ENCODE peak calls at places on chromosomes 2 and 18, in seven cellular contexts. H, N, B, M, J, V and L are unnamed samples.
A peak's percentile ranks its signal among the peaks of the same experiment; 100 is the strongest.

GRCh38 chr2:191048073-191048472 is 34.1 kb upstream of the STAT1 start:
- DNase-seq in B (no peak), H (no peak), V (no peak), M (peak; percentile 41), N (peak; percentile 69), J (no peak), L (no peak)

GRCh38 chr2:42787788-42788477 is 4.5 kb downstream of the HAAO start:
- DNase-seq in M (no peak), N (no peak), J (no peak), V (peak; percentile 40), H (no peak), B (no peak), L (no peak)

GRCh38 chr2:88739985-88740600 is 48.6 kb downstream of the RPIA start:
- DNase-seq in M (peak; percentile 73), B (peak; percentile 92), H (peak; percentile 76), N (peak; percentile 78), J (peak; percentile 45), V (peak; percentile 68), L (peak; percentile 81)

GRCh38 chr2:13919981-13920382 is 712.5 kb upstream of the LRATD1 start:
- DNase-seq in B (no peak), V (no peak), H (no peak), M (peak; percentile 5), N (no peak), J (no peak), L (no peak)

GRCh38 chr2:158967731-158968395 is 577 bp upstream of the TANC1 start:
- DNase-seq in H (no peak), M (peak; percentile 81), V (no peak), N (peak; percentile 52), J (no peak), B (peak; percentile 60), L (no peak)

GRCh38 chr2:29309090-29310054 is 194.2 kb downstream of the CLIP4 start:
- DNase-seq in V (peak; percentile 71), B (peak; percentile 78), H (peak; percentile 42), J (no peak), M (peak; percentile 60), N (peak; percentile 75), L (peak; percentile 72)

GRCh38 chr2:74304332-74305148 is 38.7 kb downstream of the SLC4A5 start:
- DNase-seq in J (no peak), H (no peak), V (peak; percentile 30), N (no peak), B (no peak), M (no peak), L (no peak)

GRCh38 chr2:232204457-232204931 is 174.1 kb upstream of the ALPP start:
- DNase-seq in J (no peak), N (no peak), H (no peak), V (no peak), M (peak; percentile 81), B (no peak), L (no peak)

GRCh38 chr2:168246483-168247340 is 683 bp downstream of the STK39 start:
- DNase-seq in J (peak; percentile 74), V (peak; percentile 42), B (peak; percentile 68), M (peak; percentile 70), H (peak; percentile 74), N (peak; percentile 68), L (peak; percentile 76)

GRCh38 chr18:11607897-11608296 is 1.5 kb upstream of the SLC35G4 start:
- DNase-seq in B (no peak), V (no peak), N (no peak), H (no peak), M (no peak), J (no peak), L (no peak)

GRCh38 chr2:240851078-240851861 is 17.4 kb upstream of the AGXT start:
- DNase-seq in N (peak; percentile 81), V (peak; percentile 89), J (peak; percentile 73), H (peak; percentile 73), B (peak; percentile 90), M (peak; percentile 74), L (peak; percentile 87)

GRCh38 chr2:189797902-189798301 is 13.7 kb downstream of the PMS1 start:
- DNase-seq in H (no peak), M (no peak), B (no peak), V (no peak), J (no peak), N (no peak), L (no peak)

GRCh38 chr2:112031916-112032582 is 23.0 kb upstream of the TMEM87B start:
- DNase-seq in V (no peak), N (no peak), M (no peak), B (peak; percentile 78), H (no peak), J (no peak), L (no peak)

GRCh38 chr2:141968377-141968920 is 162.4 kb downstream of the LRP1B start:
- DNase-seq in H (no peak), J (no peak), V (no peak), N (no peak), B (no peak), M (peak; percentile 25), L (no peak)

GRCh38 chr2:240369725-240370585 is 65.5 kb upstream of the GPC1 start:
- DNase-seq in N (peak; percentile 95), M (peak; percentile 89), H (no peak), J (no peak), B (no peak), V (no peak), L (no peak)

GRCh38 chr2:32882911-32883810 is 63.6 kb upstream of the LTBP1 start:
- DNase-seq in J (no peak), M (peak; percentile 61), B (no peak), N (no peak), H (no peak), V (no peak), L (no peak)

GRCh38 chr2:39529836-39530235 is 92.8 kb upstream of the MAP4K3 start:
- DNase-seq in M (no peak), H (no peak), V (no peak), B (no peak), N (no peak), J (no peak), L (no peak)

GRCh38 chr2:191150121-191150450 is 708 bp downstream of the STAT4 start:
- DNase-seq in N (no peak), V (no peak), B (peak; percentile 2), J (no peak), M (no peak), H (no peak), L (no peak)

GRCh38 chr2:203177361-203177760 is 61.5 kb upstream of the CYP20A1 start:
- DNase-seq in H (no peak), M (no peak), J (no peak), B (no peak), V (no peak), N (no peak), L (no peak)

GRCh38 chr2:102258386-102259074 is 52.8 kb upstream of the IL1RL1 start:
- DNase-seq in H (no peak), J (no peak), B (peak; percentile 72), V (no peak), N (peak; percentile 40), M (peak; percentile 96), L (no peak)

GRCh38 chr18:46754188-46754587 is 2.7 kb downstream of the ST8SIA5 start:
- DNase-seq in N (no peak), M (no peak), B (no peak), V (peak; percentile 50), H (no peak), J (no peak), L (no peak)

GRCh38 chr2:232365621-232366321 is 12.8 kb upstream of the ALPP start:
- DNase-seq in M (peak; percentile 19), H (no peak), J (no peak), V (no peak), N (peak; percentile 76), B (peak; percentile 64), L (peak; percentile 62)

GRCh38 chr2:191917967-191918651 is 71.2 kb upstream of the CAVIN2 start:
- DNase-seq in B (peak; percentile 19), J (no peak), M (no peak), N (no peak), H (no peak), V (no peak), L (no peak)

GRCh38 chr2:173961346-173961705 is 3.8 kb downstream of the SP3 start:
- DNase-seq in M (peak; percentile 25), N (no peak), V (no peak), B (no peak), H (no peak), J (no peak), L (no peak)

GRCh38 chr2:84515788-84516187 is 510 bp upstream of the DNAH6 start:
- DNase-seq in J (no peak), H (no peak), M (no peak), N (no peak), V (no peak), B (no peak), L (no peak)

GRCh38 chr2:43198263-43198662 is 28.1 kb downstream of the ZFP36L2 start:
- DNase-seq in V (no peak), J (no peak), B (no peak), M (no peak), N (no peak), H (no peak), L (no peak)

GRCh38 chr2:238869293-238870124 is 21.6 kb downstream of the TWIST2 start:
- DNase-seq in N (peak; percentile 76), V (no peak), B (no peak), M (peak; percentile 34), H (no peak), J (no peak), L (no peak)

GRCh38 chr2:171410624-171411023 is 23.2 kb downstream of the METTL8 start:
- DNase-seq in B (peak; percentile 42), J (no peak), N (no peak), V (no peak), M (peak; percentile 14), H (no peak), L (no peak)

GRCh38 chr18:68152770-68153169 is 562.1 kb downstream of the TMX3 start:
- DNase-seq in M (no peak), J (no peak), V (no peak), H (no peak), B (no peak), N (peak; percentile 24), L (peak; percentile 49)